ENCODE peak calls at places on chromosomes 1 and 21, in five cellular contexts. B is PC-9, V is heart right ventricle, F is GM12878, Z is stomach. Y is an unnamed sample.

GRCh38 chr1:234226819-234227165 is 146.5 kb upstream of the COA6 start:
- DNase-seq in B (no peak), V (no peak), F (no peak), Z (no peak), Y (no peak)

GRCh38 chr1:109399326-109399957 is 1.7 kb upstream of the SORT1 start:
- DNase-seq in B (peak), V (no peak), F (no peak), Z (no peak), Y (no peak)

GRCh38 chr1:22747021-22747734 is 36.5 kb downstream of the EPHB2 start:
- DNase-seq in B (peak), V (no peak), F (no peak), Z (no peak), Y (no peak)

GRCh38 chr1:23885222-23885621 is 17.1 kb upstream of the FUCA1 start:
- DNase-seq in B (no peak), V (no peak), F (no peak), Z (no peak), Y (no peak)

GRCh38 chr1:183234660-183235476 is 48.8 kb downstream of the LAMC2 start:
- DNase-seq in B (peak), V (peak), F (no peak), Z (peak), Y (peak)

GRCh38 chr1:71345491-71345890 is 264.7 kb upstream of the ZRANB2 start:
- DNase-seq in B (no peak), V (no peak), F (no peak), Z (no peak), Y (no peak)

GRCh38 chr1:100353073-100353801 is 931 bp downstream of the CDC14A start:
- DNase-seq in B (peak), V (peak), F (peak), Z (peak), Y (peak)

GRCh38 chr1:227742738-227743715 is 7.8 kb downstream of the SNAP47 start:
- DNase-seq in B (no peak), V (no peak), F (no peak), Z (no peak), Y (no peak)

GRCh38 chr1:89908294-89908992 is 86.5 kb upstream of the ZNF326 start:
- DNase-seq in B (peak), V (no peak), F (no peak), Z (no peak), Y (no peak)

GRCh38 chr1:78370356-78370755 is 120.4 kb upstream of the PTGFR start:
- DNase-seq in B (no peak), V (no peak), F (no peak), Z (no peak), Y (no peak)

GRCh38 chr1:201501144-201501543 is 5.8 kb downstream of the CSRP1 start:
- DNase-seq in B (no peak), V (no peak), F (no peak), Z (no peak), Y (peak)

GRCh38 chr21:45442276-45442675 is 37.3 kb downstream of the COL18A1 start:
- DNase-seq in B (no peak), V (peak), F (no peak), Z (no peak), Y (no peak)

DNA sequence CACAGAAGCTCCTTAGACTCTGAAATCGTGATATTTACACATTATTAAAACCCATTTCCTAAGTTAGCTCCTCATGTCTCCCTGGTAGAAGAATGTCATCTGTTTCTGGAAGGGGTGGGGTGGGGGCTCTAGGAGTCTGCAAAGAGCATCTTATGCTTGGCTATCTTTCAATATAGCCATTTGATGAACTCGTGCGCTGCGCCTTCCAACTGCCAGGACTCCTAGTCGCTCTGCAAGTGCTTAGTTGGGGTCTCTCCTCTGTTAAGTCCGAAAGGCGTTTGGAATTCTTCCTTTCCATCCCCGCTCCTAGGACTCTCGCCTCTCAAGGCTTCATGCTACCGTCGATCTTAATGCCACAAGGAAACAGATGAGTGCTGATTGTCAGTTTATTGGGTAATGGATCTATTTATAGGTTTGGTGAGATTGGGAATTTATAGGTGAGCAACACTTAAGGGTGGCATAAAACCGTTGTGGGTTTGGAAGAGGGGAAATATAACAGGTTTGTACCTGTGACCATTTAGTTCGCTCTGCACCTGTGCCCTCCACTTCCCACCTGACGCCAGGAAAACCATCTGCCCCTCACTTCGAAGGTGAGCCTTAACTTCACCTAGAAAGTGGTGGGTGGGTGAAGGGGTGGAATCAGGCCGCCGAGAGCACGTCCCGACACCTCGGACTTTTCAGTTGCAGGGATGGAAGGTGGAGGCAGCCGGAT is 1.1 kb downstream of the KCNH1 start:
- DNase-seq in B (no peak), V (no peak), F (no peak), Z (no peak), Y (no peak)
- H3K4me3 ChIP-seq in B (no peak), V (peak), F (no peak), Z (peak), Y (peak)

GRCh38 chr1:215863796-215864195 is 296.7 kb downstream of the KCTD3 start:
- DNase-seq in B (no peak), V (no peak), F (no peak), Z (no peak), Y (no peak)

GRCh38 chr1:215865060-215865459 is 298.0 kb downstream of the KCTD3 start:
- DNase-seq in B (no peak), V (no peak), F (no peak), Z (no peak), Y (no peak)

GRCh38 chr1:215860833-215861232 is 293.7 kb downstream of the KCTD3 start:
- DNase-seq in B (no peak), V (no peak), F (no peak), Z (no peak), Y (no peak)
- H3K4me3 ChIP-seq in B (no peak), V (no peak), F (no peak), Z (no peak), Y (no peak)

DNA sequence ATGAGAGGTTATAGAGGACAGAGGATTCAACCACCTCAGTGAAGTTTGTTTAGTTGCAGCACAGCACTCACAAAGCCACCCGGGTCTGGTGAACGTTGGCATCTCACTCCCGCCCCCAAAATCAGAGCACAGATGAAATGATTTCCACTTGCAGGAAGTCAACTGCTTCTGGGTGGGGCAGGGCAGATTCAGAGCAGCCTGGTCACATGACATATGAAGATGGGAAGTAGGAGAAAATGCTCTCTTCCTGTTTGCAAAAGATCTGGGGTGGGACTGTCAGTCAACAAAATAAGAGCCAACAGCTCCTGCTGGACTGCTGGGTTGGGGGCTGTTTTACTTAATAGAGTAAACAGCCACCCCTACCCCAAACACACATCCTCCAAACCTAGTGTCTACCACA is 43.2 kb downstream of the LRRC71 start:
- DNase-seq in B (no peak), V (no peak), F (no peak), Z (no peak), Y (no peak)
- H3K4me3 ChIP-seq in B (no peak), V (no peak), F (no peak), Z (no peak), Y (no peak)

GRCh38 chr1:243725846-243726245 is 124.2 kb downstream of the AKT3 start:
- DNase-seq in B (no peak), V (no peak), F (no peak), Z (no peak), Y (no peak)

GRCh38 chr1:243728192-243728570 is 121.9 kb downstream of the AKT3 start:
- DNase-seq in B (no peak), V (no peak), F (no peak), Z (no peak), Y (no peak)

GRCh38 chr1:243726792-243727502 is 123.1 kb downstream of the AKT3 start:
- DNase-seq in B (no peak), V (no peak), F (no peak), Z (no peak), Y (no peak)

GRCh38 chr1:243729956-243730355 is 120.1 kb downstream of the AKT3 start:
- DNase-seq in B (no peak), V (no peak), F (no peak), Z (no peak), Y (no peak)

DNA sequence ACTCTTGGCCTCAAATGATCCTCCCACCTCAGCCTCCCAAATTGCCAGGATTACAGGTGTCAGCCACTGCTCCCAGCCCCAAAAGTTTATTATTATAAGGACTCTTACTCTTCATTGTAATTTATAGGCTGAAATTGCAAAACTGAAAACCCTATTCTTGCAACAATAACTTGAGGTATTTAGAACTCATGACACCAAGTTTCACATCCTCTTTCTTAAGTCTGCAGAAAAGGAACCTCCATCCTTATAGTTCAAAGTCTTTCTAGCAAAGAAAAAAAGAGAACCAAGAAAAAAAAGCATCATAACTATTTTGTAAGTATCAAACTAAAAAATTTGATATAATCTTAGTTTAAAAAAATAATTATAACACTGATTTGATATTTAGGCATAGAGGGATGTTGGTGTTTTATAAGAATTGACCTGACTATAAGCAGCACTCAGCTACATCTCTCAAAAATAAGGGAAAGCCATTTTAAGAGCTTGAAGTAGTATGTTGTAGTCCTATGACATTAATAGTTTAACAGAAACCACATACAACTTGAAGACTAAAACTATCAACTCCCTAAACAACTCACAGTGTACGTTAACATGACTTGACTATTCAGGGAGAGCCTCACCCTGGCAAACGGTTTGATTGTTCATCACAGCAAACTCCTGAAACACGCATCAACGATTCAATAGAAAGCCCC is 122.4 kb downstream of the AKT3 start:
- DNase-seq in B (no peak), V (no peak), F (peak), Z (no peak), Y (no peak)
- H3K4me3 ChIP-seq in B (no peak), V (no peak), F (peak), Z (no peak), Y (no peak)

GRCh38 chr1:204075116-204075636 is 2.3 kb downstream of the SOX13 start:
- DNase-seq in B (no peak), V (peak), F (no peak), Z (peak), Y (no peak)

GRCh38 chr1:204075890-204076837 is 3.2 kb downstream of the SOX13 start:
- DNase-seq in B (no peak), V (no peak), F (no peak), Z (no peak), Y (no peak)

GRCh38 chr1:204077979-204078696 is 5.2 kb downstream of the SOX13 start:
- DNase-seq in B (no peak), V (no peak), F (no peak), Z (peak), Y (peak)

GRCh38 chr1:204074274-204075115 is 1.6 kb downstream of the SOX13 start:
- DNase-seq in B (no peak), V (peak), F (no peak), Z (peak), Y (peak)

GRCh38 chr1:204076891-204077290 is 4.0 kb downstream of the SOX13 start:
- DNase-seq in B (no peak), V (no peak), F (no peak), Z (no peak), Y (no peak)
- H3K4me3 ChIP-seq in B (peak), V (no peak), F (no peak), Z (no peak), Y (peak)

GRCh38 chr21:16058896-16059295 is 329.1 kb downstream of the USP25 start:
- DNase-seq in B (no peak), V (no peak), F (no peak), Z (no peak), Y (no peak)

GRCh38 chr21:16059981-16060380 is 330.2 kb downstream of the USP25 start:
- DNase-seq in B (no peak), V (no peak), F (no peak), Z (no peak), Y (no peak)

GRCh38 chr21:16055012-16055411 is 325.2 kb downstream of the USP25 start:
- DNase-seq in B (no peak), V (no peak), F (no peak), Z (no peak), Y (no peak)
- H3K4me3 ChIP-seq in B (no peak), V (no peak), F (no peak), Z (no peak), Y (no peak)

DNA sequence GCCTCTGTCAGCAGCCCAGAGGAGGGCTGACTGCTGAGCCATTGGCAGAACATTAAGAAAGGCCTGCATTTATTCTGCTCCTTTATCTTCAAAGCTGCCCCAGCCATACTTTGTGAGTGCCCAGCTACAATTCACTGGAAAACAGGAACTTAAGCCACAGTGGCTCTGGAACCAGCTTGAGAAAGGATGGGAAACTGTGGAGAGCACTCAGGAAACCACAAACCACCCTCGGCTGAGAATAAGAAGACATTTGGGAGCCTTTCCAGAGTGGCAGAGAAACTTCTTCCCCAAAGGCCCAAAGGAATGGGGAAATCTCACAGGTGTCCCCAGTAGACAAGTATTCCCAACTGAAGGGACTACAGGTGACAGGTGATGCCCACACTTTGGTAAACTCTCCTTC is 1.8 kb downstream of the LAMB3 start:
- DNase-seq in B (no peak), V (no peak), F (no peak), Z (no peak), Y (no peak)
- H3K4me3 ChIP-seq in B (peak), V (no peak), F (no peak), Z (no peak), Y (no peak)

GRCh38 chr1:226702318-226702956 is 36.6 kb downstream of the ITPKB start:
- DNase-seq in B (no peak), V (no peak), F (no peak), Z (no peak), Y (no peak)

GRCh38 chr1:226700861-226701260 is 38.2 kb downstream of the ITPKB start:
- DNase-seq in B (no peak), V (no peak), F (no peak), Z (no peak), Y (no peak)

GRCh38 chr1:226702957-226703831 is 35.9 kb downstream of the ITPKB start:
- DNase-seq in B (no peak), V (peak), F (no peak), Z (peak), Y (peak)

GRCh38 chr1:226706664-226707063 is 32.4 kb downstream of the ITPKB start:
- DNase-seq in B (no peak), V (no peak), F (no peak), Z (no peak), Y (no peak)

GRCh38 chr1:226704169-226704921 is 34.7 kb downstream of the ITPKB start:
- DNase-seq in B (no peak), V (no peak), F (no peak), Z (no peak), Y (no peak)
- H3K4me3 ChIP-seq in B (peak), V (peak), F (peak), Z (peak), Y (no peak)

GRCh38 chr1:63328140-63328521 is 5.8 kb downstream of the FOXD3 start:
- DNase-seq in B (no peak), V (no peak), F (no peak), Z (no peak), Y (no peak)

GRCh38 chr1:63327417-63328139 is 5.2 kb downstream of the FOXD3 start:
- DNase-seq in B (no peak), V (peak), F (no peak), Z (peak), Y (no peak)

GRCh38 chr1:63329621-63330330 is 7.4 kb downstream of the FOXD3 start:
- DNase-seq in B (no peak), V (no peak), F (no peak), Z (no peak), Y (no peak)

GRCh38 chr1:63326473-63327380 is 4.4 kb downstream of the FOXD3 start:
- DNase-seq in B (no peak), V (no peak), F (no peak), Z (no peak), Y (no peak)

GRCh38 chr1:63330331-63330916 is 8.1 kb downstream of the FOXD3 start:
- DNase-seq in B (no peak), V (no peak), F (no peak), Z (no peak), Y (no peak)
- H3K4me3 ChIP-seq in B (no peak), V (no peak), F (no peak), Z (no peak), Y (no peak)

DNA sequence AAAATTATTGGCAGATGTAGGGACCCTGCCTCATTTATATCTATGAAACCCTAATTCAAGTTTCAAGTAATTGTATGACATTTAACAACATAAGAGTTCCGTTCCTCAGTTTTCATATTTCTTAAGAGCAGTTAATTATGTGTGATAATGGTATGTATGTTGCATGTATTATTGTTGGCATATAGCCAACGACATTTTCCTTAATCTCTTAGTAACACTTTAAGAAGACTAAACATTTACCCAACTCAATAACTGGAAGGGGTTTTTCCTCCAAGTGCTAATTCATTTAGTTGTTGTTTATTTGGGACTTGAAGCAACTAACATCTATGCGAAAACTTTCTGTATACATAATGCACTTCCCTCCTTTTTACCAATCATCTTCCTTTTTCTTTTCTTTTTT is 1.5 kb upstream of the RALGPS2 start:
- DNase-seq in B (no peak), V (no peak), F (no peak), Z (no peak), Y (no peak)
- H3K4me3 ChIP-seq in B (no peak), V (no peak), F (no peak), Z (no peak), Y (no peak)

Y was measured in tibial artery.